ENCODE peak calls at places on chromosomes 5 and 9, in four cellular contexts. One of them, this sample, is unnamed.

GRCh38 chr5:97658116-97658900 is 475.3 kb upstream of the RIOK2 start:
- DNase-seq in fibroblast of lung: peak
- DNase-seq in PC-3: peak
- DNase-seq in mammary epithelial cell: peak
- DNase-seq in this sample: no peak

GRCh38 chr5:76679231-76679630 is 36.7 kb upstream of the F2R start:
- DNase-seq in mammary epithelial cell: no peak
- DNase-seq in PC-3: no peak
- DNase-seq in fibroblast of lung: no peak
- DNase-seq in this sample: no peak

GRCh38 chr5:59791131-59791485 is 102.4 kb downstream of the PDE4D start:
- DNase-seq in PC-3: no peak
- DNase-seq in fibroblast of lung: no peak
- DNase-seq in mammary epithelial cell: no peak
- DNase-seq in this sample: no peak

GRCh38 chr5:165360366-165361142 is 1855.1 kb downstream of the MAT2B start:
- DNase-seq in mammary epithelial cell: no peak
- DNase-seq in fibroblast of lung: no peak
- DNase-seq in PC-3: no peak
- DNase-seq in this sample: no peak

GRCh38 chr5:169861934-169862333 is 118.4 kb downstream of the INSYN2B start:
- DNase-seq in PC-3: peak
- DNase-seq in fibroblast of lung: peak
- DNase-seq in mammary epithelial cell: peak
- DNase-seq in this sample: no peak

GRCh38 chr9:16869140-16869903 is 1.1 kb downstream of the BNC2 start:
- DNase-seq in mammary epithelial cell: no peak
- DNase-seq in PC-3: peak
- DNase-seq in fibroblast of lung: peak
- DNase-seq in this sample: no peak

GRCh38 chr5:39648539-39649200 is 223.9 kb upstream of the DAB2 start:
- DNase-seq in mammary epithelial cell: peak
- DNase-seq in fibroblast of lung: peak
- DNase-seq in PC-3: peak
- DNase-seq in this sample: no peak

GRCh38 chr5:456351-457194 is 13.6 kb downstream of the EXOC3 start:
- DNase-seq in fibroblast of lung: peak
- DNase-seq in PC-3: no peak
- DNase-seq in mammary epithelial cell: no peak
- DNase-seq in this sample: no peak

GRCh38 chr5:66324357-66324756 is 180.3 kb downstream of the SREK1 start:
- DNase-seq in fibroblast of lung: no peak
- DNase-seq in mammary epithelial cell: no peak
- DNase-seq in PC-3: no peak
- DNase-seq in this sample: no peak

GRCh38 chr5:42108468-42108867 is 183.4 kb downstream of the FBXO4 start:
- DNase-seq in fibroblast of lung: no peak
- DNase-seq in mammary epithelial cell: no peak
- DNase-seq in PC-3: peak
- DNase-seq in this sample: no peak

GRCh38 chr9:127981559-127982121 is 851 bp upstream of the EEIG1 start:
- DNase-seq in PC-3: no peak
- DNase-seq in fibroblast of lung: no peak
- DNase-seq in mammary epithelial cell: no peak
- DNase-seq in this sample: no peak

GRCh38 chr5:102875672-102876071 is 120.6 kb downstream of the PAM start:
- DNase-seq in mammary epithelial cell: no peak
- DNase-seq in fibroblast of lung: no peak
- DNase-seq in PC-3: no peak
- DNase-seq in this sample: no peak

GRCh38 chr5:109145139-109145538 is 264.6 kb downstream of the PJA2 start:
- DNase-seq in PC-3: no peak
- DNase-seq in mammary epithelial cell: no peak
- DNase-seq in fibroblast of lung: no peak
- DNase-seq in this sample: no peak

GRCh38 chr5:125981016-125981415 is 442.2 kb upstream of the GRAMD2B start:
- DNase-seq in PC-3: no peak
- DNase-seq in mammary epithelial cell: no peak
- DNase-seq in fibroblast of lung: no peak
- DNase-seq in this sample: no peak

GRCh38 chr5:103428411-103428871 is 134.1 kb downstream of the NUDT12 start:
- DNase-seq in mammary epithelial cell: peak
- DNase-seq in fibroblast of lung: peak
- DNase-seq in PC-3: peak
- DNase-seq in this sample: no peak

GRCh38 chr5:145500712-145501111 is 334.4 kb downstream of the PRELID2 start:
- DNase-seq in fibroblast of lung: no peak
- DNase-seq in PC-3: no peak
- DNase-seq in mammary epithelial cell: no peak
- DNase-seq in this sample: no peak

GRCh38 chr9:96513622-96514021 is 63.7 kb downstream of the HABP4 start:
- DNase-seq in mammary epithelial cell: no peak
- DNase-seq in fibroblast of lung: peak
- DNase-seq in PC-3: no peak
- DNase-seq in this sample: no peak

GRCh38 chr5:34656700-34657549 is 797 bp downstream of the RAI14 start:
- DNase-seq in fibroblast of lung: peak
- DNase-seq in PC-3: peak
- DNase-seq in mammary epithelial cell: peak
- DNase-seq in this sample: no peak

GRCh38 chr5:23105021-23105420 is 251.9 kb upstream of the CDH12 start:
- DNase-seq in PC-3: no peak
- DNase-seq in mammary epithelial cell: no peak
- DNase-seq in fibroblast of lung: no peak
- DNase-seq in this sample: no peak

GRCh38 chr5:77637170-77638074 is 1.1 kb downstream of the OTP start:
- DNase-seq in fibroblast of lung: no peak
- DNase-seq in mammary epithelial cell: no peak
- DNase-seq in PC-3: no peak
- DNase-seq in this sample: no peak

GRCh38 chr5:77400645-77401044 is 91.5 kb downstream of the WDR41 start:
- DNase-seq in mammary epithelial cell: no peak
- DNase-seq in fibroblast of lung: peak
- DNase-seq in PC-3: no peak
- DNase-seq in this sample: no peak

GRCh38 chr5:155270737-155271136 is 257.2 kb downstream of the KIF4B start:
- DNase-seq in PC-3: no peak
- DNase-seq in mammary epithelial cell: peak
- DNase-seq in fibroblast of lung: no peak
- DNase-seq in this sample: no peak
- H2AFZ ChIP-seq in PC-3: no peak
- H2AFZ ChIP-seq in mammary epithelial cell: peak
- H2AFZ ChIP-seq in fibroblast of lung: no peak
- H2AFZ ChIP-seq in this sample: no peak

GRCh38 chr9:36862206-36863145 is 171.6 kb downstream of the PAX5 start:
- DNase-seq in fibroblast of lung: peak
- DNase-seq in PC-3: peak
- DNase-seq in mammary epithelial cell: peak
- DNase-seq in this sample: no peak
- TF ChIP-seq CTCF in fibroblast of lung: peak
- TF ChIP-seq CTCF in PC-3: peak
- TF ChIP-seq CTCF in mammary epithelial cell: peak
- TF ChIP-seq CTCF in this sample: peak

DNA sequence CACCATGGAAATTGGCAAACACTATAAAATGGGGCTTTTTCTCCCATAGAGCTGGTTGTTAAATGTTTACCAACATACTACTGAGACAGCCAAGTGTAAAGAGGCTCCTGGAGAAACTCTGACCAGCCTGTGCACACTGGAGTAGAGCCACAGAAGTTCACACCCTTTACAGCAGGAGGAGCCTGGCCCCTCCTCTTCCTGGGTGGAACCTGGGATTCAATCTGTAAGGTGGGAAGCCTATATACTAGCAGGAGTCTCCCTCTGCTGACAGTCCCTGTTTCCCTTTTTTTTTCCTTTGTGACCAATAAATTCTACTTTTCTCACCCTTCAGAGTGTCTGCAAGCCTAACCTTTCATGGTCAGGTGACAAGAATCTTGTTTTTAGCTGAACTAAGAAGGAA is 10.4 kb upstream of the SLC30A5 start:
- DNase-seq in mammary epithelial cell: peak
- DNase-seq in fibroblast of lung: no peak
- DNase-seq in PC-3: peak
- DNase-seq in this sample: no peak
- H2AFZ ChIP-seq in mammary epithelial cell: peak
- H2AFZ ChIP-seq in fibroblast of lung: no peak
- H2AFZ ChIP-seq in PC-3: peak
- H2AFZ ChIP-seq in this sample: peak

GRCh38 chr9:35611230-35611797 is 6.3 kb downstream of the TESK1 start:
- DNase-seq in mammary epithelial cell: peak
- DNase-seq in PC-3: peak
- DNase-seq in fibroblast of lung: peak
- DNase-seq in this sample: no peak
- TF ChIP-seq CTCF in mammary epithelial cell: peak
- TF ChIP-seq CTCF in PC-3: peak
- TF ChIP-seq CTCF in fibroblast of lung: peak
- TF ChIP-seq CTCF in this sample: peak

GRCh38 chr9:136722969-136723356 is 10.6 kb downstream of the DIPK1B start:
- DNase-seq in mammary epithelial cell: no peak
- DNase-seq in PC-3: peak
- DNase-seq in fibroblast of lung: no peak
- DNase-seq in this sample: no peak

GRCh38 chr9:136722093-136722968 is 10.0 kb downstream of the DIPK1B start:
- DNase-seq in PC-3: no peak
- DNase-seq in fibroblast of lung: no peak
- DNase-seq in mammary epithelial cell: no peak
- DNase-seq in this sample: no peak

GRCh38 chr9:136720887-136721338 is 8.5 kb downstream of the DIPK1B start:
- DNase-seq in fibroblast of lung: no peak
- DNase-seq in mammary epithelial cell: no peak
- DNase-seq in PC-3: no peak
- DNase-seq in this sample: no peak

GRCh38 chr9:136720251-136720886 is 8.0 kb downstream of the DIPK1B start:
- DNase-seq in PC-3: no peak
- DNase-seq in fibroblast of lung: peak
- DNase-seq in mammary epithelial cell: no peak
- DNase-seq in this sample: no peak

DNA sequence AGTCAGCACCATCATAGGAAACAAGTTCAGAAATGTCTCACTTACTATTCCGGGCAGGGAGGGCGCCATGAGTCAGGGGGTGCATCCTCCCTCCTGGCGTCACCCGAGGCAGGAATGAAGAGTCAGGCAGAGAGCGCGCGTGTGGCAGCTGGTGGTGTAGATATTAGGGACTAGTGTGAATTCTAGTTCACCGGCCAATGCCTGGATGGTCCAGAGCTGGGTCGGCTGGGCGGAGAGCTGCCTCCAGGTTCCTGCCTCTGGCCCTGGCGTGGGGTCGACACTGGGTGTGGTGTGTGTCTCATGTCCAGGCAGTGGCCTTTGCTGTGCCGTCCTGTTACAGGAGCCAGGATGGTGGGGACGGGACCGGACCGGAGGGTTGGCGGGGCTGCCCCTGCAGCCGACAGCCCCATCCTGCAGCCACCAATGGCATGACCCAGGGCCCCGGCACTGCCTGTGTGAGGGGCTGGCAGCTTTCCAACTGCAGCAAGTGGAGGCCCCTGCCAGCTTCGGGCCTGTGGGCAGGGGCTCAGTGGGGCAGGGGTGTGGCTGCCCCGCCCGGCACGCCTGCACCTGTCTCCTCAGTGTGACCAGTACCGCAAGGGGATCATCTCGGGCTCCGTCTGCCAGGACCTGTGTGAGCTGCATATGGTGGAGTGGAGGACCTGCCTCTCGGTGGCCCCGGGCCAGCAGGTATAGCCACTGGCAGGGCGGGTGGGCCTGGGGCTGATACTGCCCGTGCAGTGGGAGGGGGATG is 9.1 kb downstream of the DIPK1B start:
- DNase-seq in PC-3: peak
- DNase-seq in fibroblast of lung: peak
- DNase-seq in mammary epithelial cell: peak
- DNase-seq in this sample: no peak
- H2AFZ ChIP-seq in PC-3: no peak
- H2AFZ ChIP-seq in fibroblast of lung: no peak
- H2AFZ ChIP-seq in mammary epithelial cell: no peak
- H2AFZ ChIP-seq in this sample: no peak

DNA sequence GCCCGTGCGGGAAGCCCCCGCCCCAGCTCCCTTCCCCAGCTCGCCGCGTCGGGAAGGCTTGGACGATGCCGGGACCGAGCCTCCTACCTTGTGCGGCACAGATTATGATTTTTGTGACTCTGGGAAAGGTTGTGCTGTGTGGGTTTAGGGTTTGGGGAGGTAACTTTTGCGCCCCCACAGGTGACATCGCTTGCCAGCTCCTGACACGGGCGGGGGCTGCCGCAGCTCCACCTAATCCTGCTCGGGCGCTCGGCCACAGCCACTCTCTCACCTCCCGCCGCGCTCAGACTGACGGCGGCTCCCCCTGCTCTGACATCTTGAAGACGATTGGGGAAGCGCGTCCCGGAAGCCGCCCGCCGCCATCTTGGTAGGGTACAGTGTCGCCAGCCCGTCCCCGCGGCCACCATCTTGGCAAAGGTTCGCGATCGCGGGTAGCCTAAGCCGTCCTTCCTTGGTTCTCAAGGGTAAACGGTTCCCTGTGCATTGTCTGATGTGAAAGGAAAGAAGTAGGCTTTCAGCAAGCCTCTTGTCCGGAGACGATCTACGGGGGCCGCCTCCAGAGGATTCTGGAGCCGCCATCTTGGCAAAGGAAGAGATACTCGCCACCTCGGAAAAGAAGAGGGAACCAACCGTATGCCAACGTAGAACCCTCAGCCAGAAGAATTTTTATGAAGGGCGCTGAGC is 1.7 kb upstream of the NR3C1 start:
- DNase-seq in mammary epithelial cell: peak
- DNase-seq in PC-3: peak
- DNase-seq in fibroblast of lung: peak
- DNase-seq in this sample: no peak
- TF ChIP-seq CTCF in mammary epithelial cell: no peak
- TF ChIP-seq CTCF in PC-3: peak
- TF ChIP-seq CTCF in fibroblast of lung: peak
- TF ChIP-seq CTCF in this sample: no peak

This sample was measured in keratinocyte.